ENCODE peak calls at places on chromosomes 13 and 19, in eight cellular contexts. C is fibroblast of lung, R is fibroblast of mammary gland, U is nephron progenitor cell, L is lower leg skin, D is esophagus squamous epithelium, I is suprapubic skin, B is tibial nerve. G is an unnamed sample.
A peak's percentile ranks its signal among the peaks of the same experiment; 100 is the strongest.

GRCh38 chr13:43776680-43777079 is 10.1 kb downstream of the ENOX1 start:
- DNase-seq in U (no peak), C (no peak), D (no peak), B (no peak), I (no peak), R (peak; percentile 25), L (no peak), G (no peak)

GRCh38 chr19:31555634-31556215 is 206.5 kb upstream of the TSHZ3 start:
- DNase-seq in B (no peak), C (no peak), I (no peak), U (no peak), R (no peak), L (no peak), D (no peak), G (no peak)

GRCh38 chr13:113009743-113010509 is 40.9 kb downstream of the MCF2L start:
- DNase-seq in U (no peak), C (no peak), D (no peak), R (no peak), B (no peak), I (no peak), L (no peak), G (no peak)

GRCh38 chr13:94073006-94073744 is 406.3 kb downstream of the DCT start:
- DNase-seq in R (peak; percentile 93), I (no peak), D (no peak), B (no peak), U (no peak), C (peak; percentile 91), L (no peak), G (peak; percentile 76)

GRCh38 chr13:89726690-89727435 is 1620.6 kb upstream of the MIR17HG start:
- DNase-seq in I (no peak), B (no peak), R (peak; percentile 66), C (peak; percentile 98), D (no peak), L (no peak), U (no peak), G (no peak)

GRCh38 chr13:46495647-46496046 is 57.3 kb upstream of the LRCH1 start:
- DNase-seq in L (no peak), U (no peak), B (no peak), D (no peak), C (no peak), R (peak; percentile 57), I (no peak), G (no peak)

GRCh38 chr13:50131998-50132936 is 117.0 kb downstream of the KCNRG start:
- DNase-seq in R (no peak), I (no peak), L (peak; percentile 68), U (peak; percentile 15), B (no peak), C (peak; percentile 28), D (no peak), G (no peak)

GRCh38 chr13:113997845-113998751 is 24.2 kb upstream of the C13orf46 start:
- DNase-seq in U (no peak), C (peak; percentile 95), D (no peak), I (peak; percentile 81), R (peak; percentile 92), B (peak; percentile 63), L (no peak), G (peak; percentile 70)

GRCh38 chr19:40529093-40529954 is 47.3 kb upstream of the SHKBP1 start:
- DNase-seq in B (peak; percentile 76), L (peak; percentile 97), D (no peak), R (peak; percentile 65), C (peak; percentile 74), I (peak; percentile 86), U (peak; percentile 91), G (peak; percentile 26)

GRCh38 chr19:2171349-2172145 is 7.8 kb downstream of the DOT1L start:
- DNase-seq in I (no peak), R (peak; percentile 47), C (peak; percentile 55), L (no peak), D (no peak), B (no peak), U (no peak), G (no peak)
- TF ChIP-seq CTCF in I (no peak), R (no peak), C (no peak), L (no peak), D (no peak), B (no peak), U (no peak), G (peak; percentile 21)

DNA sequence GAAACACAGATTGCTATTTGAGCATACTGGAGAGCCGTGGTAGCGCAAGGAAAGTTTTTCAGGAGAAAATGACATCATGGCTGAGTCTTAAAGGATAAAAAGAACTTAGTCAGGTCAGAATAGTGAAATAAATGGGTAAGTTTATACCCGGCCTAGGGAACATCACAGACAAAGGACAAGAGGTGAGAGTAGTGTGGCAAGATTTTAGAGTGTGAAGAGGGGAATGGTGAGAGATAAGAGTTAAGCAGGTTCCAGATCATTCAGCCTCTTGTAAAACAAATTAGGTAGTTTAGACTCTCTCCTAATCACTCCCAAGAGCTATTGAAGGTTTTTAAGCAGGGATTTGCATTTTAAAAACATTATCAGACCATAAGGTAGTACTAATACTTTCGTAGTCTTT is 116.0 kb upstream of the MAB21L1 start:
- DNase-seq in L (no peak), U (no peak), I (no peak), D (no peak), R (no peak), B (no peak), C (no peak), G (no peak)
- TF ChIP-seq CTCF in L (no peak), U (no peak), I (no peak), D (no peak), R (no peak), B (no peak), C (no peak), G (no peak)

DNA sequence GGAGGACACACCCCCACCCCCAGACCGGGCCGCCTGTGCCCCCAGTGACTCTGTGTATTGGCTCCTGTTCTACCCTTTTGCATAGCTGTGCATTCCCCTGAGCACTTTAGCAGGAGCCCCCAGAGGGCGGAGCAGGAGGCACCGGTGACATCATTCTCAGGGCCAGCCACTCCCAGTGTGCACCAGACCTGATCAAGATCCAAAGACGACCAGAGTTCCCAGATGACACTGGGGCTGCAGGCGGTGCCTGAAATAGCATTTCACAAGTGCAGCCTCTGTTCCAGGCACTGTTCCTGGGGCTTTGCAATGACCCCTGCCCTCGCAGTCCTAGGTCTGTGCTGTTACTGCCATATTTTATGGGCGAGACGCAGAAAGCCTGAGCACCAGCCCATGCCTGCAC is 14.5 kb upstream of the PTPRS start:
- DNase-seq in R (no peak), C (no peak), I (no peak), U (no peak), D (no peak), B (no peak), L (no peak), G (no peak)
- TF ChIP-seq CTCF in R (no peak), C (no peak), I (no peak), U (no peak), D (no peak), B (no peak), L (no peak), G (no peak)

GRCh38 chr19:58229255-58229639 is 533 bp downstream of the ZNF544 start:
- DNase-seq in C (peak; percentile 34), I (no peak), B (no peak), R (peak; percentile 49), D (no peak), U (peak; percentile 5), L (no peak), G (peak; percentile 16)

GRCh38 chr19:58227964-58228583 is 640 bp upstream of the ZNF544 start:
- DNase-seq in B (no peak), L (no peak), I (no peak), R (peak; percentile 5), C (no peak), D (no peak), U (no peak), G (no peak)

GRCh38 chr19:58228584-58229254 is at the start of gene ZNF544:
- DNase-seq in D (no peak), I (no peak), U (peak; percentile 71), R (peak; percentile 67), L (peak; percentile 88), B (peak; percentile 9), C (peak; percentile 73), G (peak; percentile 75)
- TF ChIP-seq CTCF in D (no peak), I (no peak), U (peak; percentile 21), R (no peak), L (no peak), B (no peak), C (peak; percentile 33), G (peak; percentile 58)

G was measured in HFFc6.